ENCODE peak calls at places on chromosomes 16 and 17, in ten cellular contexts. W is activated CD8-positive, alpha-beta T cell treated with anti-CD3 and anti-CD28 coated beads, Interleukin-2, amount 10 ng/mL, durations not matched to agents 7 days and 5 days; Z is fibroblast of pulmonary artery; T is HuH-7; U is HFFc6; F is activated T-helper 1 cell treated with Interleukin-2 at 50 U/mL for 16 hours; R is central memory CD8-positive, alpha-beta T cell; X is activated CD8-positive, alpha-beta memory T cell treated with anti-CD3 and anti-CD28 coated beads for 1 hour; S is stimulated activated CD4-positive, alpha-beta T cell treated with anti-CD3 and anti-CD28 coated beads, TNF-alpha, amount 100 ng/mL, for 24 hours; G is GM19239. D is an unnamed sample.

GRCh38 chr16:30697264-30698138 is 1.5 kb upstream of the SRCAP start:
- DNase-seq in F (no peak), X (no peak), R (no peak), Z (no peak), W (no peak), U (no peak), G (peak), T (peak), S (no peak), D (peak)

GRCh38 chr17:72494576-72494975 is 373.8 kb downstream of the SOX9 start:
- DNase-seq in S (no peak), Z (no peak), X (no peak), G (no peak), W (no peak), F (no peak), U (no peak), T (no peak), R (no peak), D (no peak)

GRCh38 chr17:34161600-34161999 is 93.5 kb upstream of the CCL2 start:
- DNase-seq in U (no peak), G (no peak), T (no peak), S (no peak), W (no peak), R (no peak), Z (no peak), X (no peak), F (no peak), D (no peak)

GRCh38 chr17:43356999-43357398 is 41.8 kb upstream of the ARL4D start:
- DNase-seq in X (no peak), F (no peak), W (no peak), S (no peak), T (no peak), Z (peak), R (no peak), U (peak), G (no peak), D (no peak)

GRCh38 chr17:17073006-17073626 is 30.9 kb downstream of the MPRIP start:
- DNase-seq in W (no peak), R (no peak), S (no peak), G (no peak), U (no peak), F (no peak), T (no peak), Z (no peak), X (no peak), D (no peak)

GRCh38 chr17:59124665-59125064 is 18.0 kb upstream of the TRIM37 start:
- DNase-seq in T (peak), F (no peak), X (no peak), W (no peak), S (no peak), U (no peak), R (no peak), G (no peak), Z (no peak), D (no peak)

GRCh38 chr17:41065829-41066624 is at the start of gene KRTAP2-4:
- DNase-seq in F (no peak), Z (peak), X (no peak), R (no peak), G (no peak), U (peak), T (no peak), S (no peak), W (no peak), D (no peak)

GRCh38 chr16:51310159-51310558 is 159.1 kb upstream of the SALL1 start:
- DNase-seq in W (no peak), R (no peak), T (no peak), X (no peak), S (no peak), G (no peak), U (no peak), F (no peak), Z (no peak), D (no peak)

GRCh38 chr16:19914877-19915276 is 30.2 kb upstream of the GPRC5B start:
- DNase-seq in U (no peak), T (no peak), F (no peak), W (no peak), R (no peak), S (no peak), Z (no peak), X (no peak), G (no peak), D (no peak)

GRCh38 chr16:51734220-51734619 is 583.1 kb upstream of the SALL1 start:
- DNase-seq in G (no peak), Z (no peak), R (no peak), F (no peak), X (no peak), S (no peak), U (no peak), T (no peak), W (no peak), D (peak)

D was measured in NCI-H1105 treated with DMSO at 0.1 percent for 48 hours.